ENCODE peak calls at places on chromosomes 3 and 15, in eight cellular contexts. C is NCI-H2081; U is progenitor cell of endocrine pancreas; T is CD4-positive, alpha-beta T cell; Q is NCI-H146; F is non-pigmented ciliary epithelial cell; P is GM03348; A is iris pigment epithelial cell. H is an unnamed sample.

GRCh38 chr15:70486451-70487379 is 276.6 kb downstream of the UACA start:
- DNase-seq in C (no peak), T (no peak), Q (no peak), P (peak; percentile 89), F (peak; percentile 66), U (no peak), A (peak; percentile 96), H (no peak)

GRCh38 chr3:154510780-154511179 is 80.8 kb upstream of the GPR149 start:
- DNase-seq in Q (no peak), F (no peak), T (no peak), A (no peak), U (no peak), P (no peak), C (no peak), H (no peak)

GRCh38 chr3:70120360-70120966 is 120.9 kb downstream of the SAMMSON start:
- DNase-seq in P (peak; percentile 41), A (peak; percentile 74), Q (peak; percentile 58), F (peak; percentile 23), U (no peak), C (peak; percentile 24), T (peak; percentile 6), H (no peak)

GRCh38 chr15:76190767-76191538 is 120.3 kb downstream of the ETFA start:
- DNase-seq in A (peak; percentile 72), Q (peak; percentile 71), C (peak; percentile 64), F (no peak), T (peak; percentile 50), P (peak; percentile 92), U (peak; percentile 70), H (peak; percentile 43)

GRCh38 chr3:42118762-42119361 is 27.7 kb downstream of the TRAK1 start:
- DNase-seq in U (no peak), Q (peak; percentile 61), F (no peak), T (no peak), P (peak; percentile 24), A (peak; percentile 47), C (no peak), H (peak; percentile 58)

GRCh38 chr15:41801850-41802455 is 25.9 kb upstream of the JMJD7 start:
- DNase-seq in P (no peak), Q (no peak), C (no peak), U (no peak), T (no peak), F (no peak), A (peak; percentile 60), H (no peak)

GRCh38 chr3:150737874-150738679 is 24.9 kb downstream of the SIAH2 start:
- DNase-seq in Q (no peak), C (no peak), P (peak; percentile 28), U (no peak), F (no peak), T (no peak), A (peak; percentile 76), H (no peak)

GRCh38 chr15:66780172-66780972 is 78.3 kb downstream of the SMAD6 start:
- DNase-seq in T (no peak), F (peak; percentile 73), P (peak; percentile 88), U (no peak), A (peak; percentile 89), Q (no peak), C (no peak), H (no peak)

GRCh38 chr15:64462492-64462891 is 2.1 kb downstream of the ZNF609 start:
- DNase-seq in U (no peak), F (no peak), A (no peak), C (no peak), Q (no peak), P (no peak), T (no peak), H (no peak)

GRCh38 chr3:24161841-24162240 is 216.8 kb downstream of the NR1D2 start:
- DNase-seq in F (no peak), T (no peak), Q (peak; percentile 30), U (no peak), P (no peak), A (peak; percentile 55), C (no peak), H (no peak)

GRCh38 chr3:126955004-126955790 is 27.7 kb upstream of the PLXNA1 start:
- DNase-seq in U (no peak), T (no peak), A (no peak), C (no peak), Q (no peak), F (no peak), P (no peak), H (no peak)

GRCh38 chr3:13684350-13684749 is 135.4 kb downstream of the FBLN2 start:
- DNase-seq in P (no peak), A (no peak), T (no peak), C (no peak), Q (no peak), U (no peak), F (no peak), H (no peak)

GRCh38 chr15:45126535-45127158 is 3.0 kb downstream of the DUOXA1 start:
- DNase-seq in A (peak; percentile 31), F (no peak), C (peak; percentile 34), T (no peak), P (peak; percentile 51), Q (peak; percentile 14), U (no peak), H (no peak)

GRCh38 chr15:30859091-30859874 is 44.4 kb upstream of the FAN1 start:
- DNase-seq in C (no peak), F (peak; percentile 13), Q (no peak), U (no peak), A (peak; percentile 42), T (no peak), P (peak; percentile 55), H (no peak)

GRCh38 chr3:127409421-127410136 is 121.7 kb upstream of the PRR20G start:
- DNase-seq in A (no peak), T (no peak), Q (no peak), C (no peak), P (no peak), F (no peak), U (no peak), H (no peak)

GRCh38 chr3:18423401-18424212 is 1.5 kb downstream of the SATB1 start:
- DNase-seq in T (no peak), Q (peak; percentile 24), U (no peak), F (no peak), P (peak; percentile 53), C (peak; percentile 36), A (peak; percentile 66), H (peak; percentile 61)

H was measured in NCI-H526 treated with DMSO at 0.1 percent for 48 hours.